ENCODE peak calls at places on chromosomes 11 and 22, in four cellular contexts. X is NCI-H69; B is stimulated activated CD4-positive, alpha-beta T cell treated with anti-CD3 and anti-CD28 coated beads, TNF-alpha, amount 100 ng/mL, for 24 hours; M is GM23248. S is an unnamed sample.

GRCh38 chr11:17516551-17517150 is 27.6 kb downstream of the USH1C start:
- DNase-seq in X (no peak), B (no peak), M (no peak), S (no peak)

GRCh38 chr11:2151500-2152257 is 9.3 kb downstream of the INS start:
- DNase-seq in X (peak), B (peak), M (peak), S (peak)

GRCh38 chr11:9459573-9460321 is 1.1 kb upstream of the ZNF143 start:
- DNase-seq in X (peak), B (peak), M (peak), S (peak)

GRCh38 chr11:128520886-128521696 is 66.3 kb downstream of the ETS1 start:
- DNase-seq in X (peak), B (no peak), M (peak), S (peak)

GRCh38 chr22:42292726-42293520 is 22.5 kb upstream of the TCF20 start:
- DNase-seq in X (peak), B (no peak), M (no peak), S (no peak)

GRCh38 chr11:21056644-21057043 is 387.3 kb downstream of the NELL1 start:
- DNase-seq in X (no peak), B (no peak), M (no peak), S (no peak)

GRCh38 chr11:75968021-75968685 is 153.1 kb downstream of the UVRAG start:
- DNase-seq in X (peak), B (no peak), M (peak), S (no peak)

GRCh38 chr11:12220305-12220704 is 109.9 kb downstream of the MICAL2 start:
- DNase-seq in X (no peak), B (no peak), M (no peak), S (no peak)

GRCh38 chr11:1226226-1226961 is 3.5 kb downstream of the MUC5B start:
- DNase-seq in X (no peak), B (no peak), M (no peak), S (no peak)

GRCh38 chr11:116427903-116428637 is 344.7 kb downstream of the BUD13 start:
- DNase-seq in X (peak), B (no peak), M (no peak), S (no peak)

GRCh38 chr11:90840071-90840470 is 617.2 kb upstream of the CHORDC1 start:
- DNase-seq in X (no peak), B (no peak), M (no peak), S (no peak)

GRCh38 chr11:7579226-7579825 is 65.5 kb downstream of the PPFIBP2 start:
- DNase-seq in X (no peak), B (no peak), M (peak), S (peak)

GRCh38 chr11:77104727-77105126 is 2.1 kb downstream of the OMP start:
- DNase-seq in X (no peak), B (no peak), M (peak), S (no peak)

GRCh38 chr11:19460718-19461405 is 220.1 kb upstream of the E2F8 start:
- DNase-seq in X (peak), B (no peak), M (peak), S (peak)

GRCh38 chr11:29129850-29130249 is 887.0 kb downstream of the KCNA4 start:
- DNase-seq in X (no peak), B (no peak), M (peak), S (peak)

S was measured in GM03348.